ENCODE peak calls at places on chromosomes 16 and 17, in five cellular contexts. One of them, this sample, is unnamed.

GRCh38 chr17:43524945-43525575 is 21.1 kb downstream of the ETV4 start:
- DNase-seq in nephron progenitor cell: no peak
- DNase-seq in uterus: no peak
- DNase-seq in AG09319: no peak
- DNase-seq in Panc1: no peak
- DNase-seq in this sample: peak

GRCh38 chr16:76583995-76584394 is 306.8 kb downstream of the CNTNAP4 start:
- DNase-seq in uterus: no peak
- DNase-seq in AG09319: no peak
- DNase-seq in nephron progenitor cell: no peak
- DNase-seq in Panc1: no peak
- DNase-seq in this sample: no peak

GRCh38 chr16:67101683-67102082 is 8.1 kb upstream of the PHAF1 start:
- DNase-seq in nephron progenitor cell: no peak
- DNase-seq in Panc1: no peak
- DNase-seq in AG09319: no peak
- DNase-seq in uterus: no peak
- DNase-seq in this sample: no peak

GRCh38 chr16:16032271-16032979 is 83.0 kb downstream of the ABCC1 start:
- DNase-seq in Panc1: no peak
- DNase-seq in nephron progenitor cell: no peak
- DNase-seq in uterus: no peak
- DNase-seq in AG09319: no peak
- DNase-seq in this sample: no peak

GRCh38 chr16:29926675-29927522 is 873 bp upstream of the KCTD13 start:
- DNase-seq in Panc1: no peak
- DNase-seq in nephron progenitor cell: peak
- DNase-seq in AG09319: no peak
- DNase-seq in uterus: peak
- DNase-seq in this sample: no peak

GRCh38 chr17:27425991-27426390 is 30.3 kb upstream of the KSR1 start:
- DNase-seq in Panc1: no peak
- DNase-seq in AG09319: no peak
- DNase-seq in uterus: no peak
- DNase-seq in nephron progenitor cell: no peak
- DNase-seq in this sample: no peak

GRCh38 chr17:4540224-4541040 is 14.8 kb downstream of the MYBBP1A start:
- DNase-seq in nephron progenitor cell: no peak
- DNase-seq in AG09319: no peak
- DNase-seq in uterus: peak
- DNase-seq in Panc1: no peak
- DNase-seq in this sample: no peak

GRCh38 chr17:82836823-82837357 is 2.9 kb downstream of the ZNF750 start:
- DNase-seq in nephron progenitor cell: no peak
- DNase-seq in AG09319: no peak
- DNase-seq in uterus: peak
- DNase-seq in Panc1: no peak
- DNase-seq in this sample: no peak

GRCh38 chr17:57987582-57988300 is at the start of gene VEZF1:
- DNase-seq in Panc1: no peak
- DNase-seq in uterus: peak
- DNase-seq in AG09319: no peak
- DNase-seq in nephron progenitor cell: peak
- DNase-seq in this sample: peak

GRCh38 chr17:909642-910323 is 69.8 kb downstream of the NXN start:
- DNase-seq in AG09319: no peak
- DNase-seq in nephron progenitor cell: no peak
- DNase-seq in Panc1: no peak
- DNase-seq in uterus: peak
- DNase-seq in this sample: peak

GRCh38 chr17:83199500-83200201 is 120.2 kb downstream of the METRNL start:
- DNase-seq in nephron progenitor cell: no peak
- DNase-seq in AG09319: no peak
- DNase-seq in uterus: peak
- DNase-seq in Panc1: no peak
- DNase-seq in this sample: peak

GRCh38 chr17:42680331-42680808 is 1.3 kb downstream of the CCR10 start:
- DNase-seq in AG09319: no peak
- DNase-seq in Panc1: no peak
- DNase-seq in uterus: peak
- DNase-seq in nephron progenitor cell: no peak
- DNase-seq in this sample: no peak

GRCh38 chr17:79769596-79770520 is 8.1 kb upstream of the CBX2 start:
- DNase-seq in uterus: no peak
- DNase-seq in AG09319: no peak
- DNase-seq in nephron progenitor cell: no peak
- DNase-seq in Panc1: no peak
- DNase-seq in this sample: no peak

GRCh38 chr17:76079577-76080206 is 710 bp downstream of the ZACN start:
- DNase-seq in Panc1: no peak
- DNase-seq in uterus: no peak
- DNase-seq in AG09319: no peak
- DNase-seq in nephron progenitor cell: peak
- DNase-seq in this sample: no peak

GRCh38 chr16:3520861-3521260 is 20.1 kb downstream of the CLUAP1 start:
- DNase-seq in uterus: peak
- DNase-seq in Panc1: no peak
- DNase-seq in AG09319: no peak
- DNase-seq in nephron progenitor cell: no peak
- DNase-seq in this sample: no peak
- TF ChIP-seq CTCF in uterus: peak
- TF ChIP-seq CTCF in Panc1: no peak
- TF ChIP-seq CTCF in AG09319: no peak
- TF ChIP-seq CTCF in nephron progenitor cell: no peak
- TF ChIP-seq CTCF in this sample: no peak

DNA sequence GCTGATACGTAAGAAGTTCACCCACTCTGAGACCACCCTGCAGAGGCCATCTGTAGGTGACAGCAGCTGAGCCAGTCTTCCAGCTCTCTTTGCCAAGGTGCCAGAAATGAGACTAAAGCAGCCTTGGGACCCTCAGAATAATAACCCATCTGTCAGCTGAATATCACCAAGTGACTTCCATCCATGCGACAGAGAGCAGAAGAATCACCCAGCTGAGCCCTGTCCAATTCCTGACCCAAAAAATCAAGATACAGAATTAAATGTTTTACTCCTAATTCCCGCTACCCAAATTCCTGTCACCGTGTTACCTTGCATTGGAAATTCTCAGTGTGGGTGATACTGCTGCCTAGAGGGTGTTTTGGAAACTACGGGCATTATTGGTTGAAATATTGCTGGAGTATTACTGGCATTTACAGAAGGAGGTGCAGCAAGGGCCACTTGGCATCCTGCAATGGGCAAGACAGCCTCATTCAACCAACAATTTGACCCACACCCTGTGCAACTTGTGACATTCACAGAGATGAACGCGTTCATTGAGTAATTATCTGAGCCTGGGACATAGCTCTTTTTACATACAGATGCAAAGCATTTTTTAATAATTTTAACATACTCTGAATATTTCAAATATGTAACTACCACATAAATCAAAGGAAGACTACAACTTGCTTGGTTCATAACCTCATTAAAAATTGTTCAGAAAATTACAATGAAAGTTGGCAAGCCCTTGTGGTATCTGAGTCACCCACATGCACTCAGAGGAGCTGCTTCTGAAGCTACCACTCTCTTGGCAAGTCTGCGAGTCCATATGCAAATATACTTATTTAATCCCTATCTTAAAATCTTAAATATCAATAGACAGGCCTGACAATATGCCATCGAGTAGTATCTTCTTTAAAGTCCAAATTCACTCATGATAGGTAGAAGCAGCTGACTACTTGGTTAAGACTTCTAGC is 126.6 kb downstream of the C16orf95 start:
- DNase-seq in AG09319: no peak
- DNase-seq in uterus: no peak
- DNase-seq in nephron progenitor cell: no peak
- DNase-seq in Panc1: no peak
- DNase-seq in this sample: no peak
- TF ChIP-seq CTCF in AG09319: no peak
- TF ChIP-seq CTCF in uterus: no peak
- TF ChIP-seq CTCF in nephron progenitor cell: no peak
- TF ChIP-seq CTCF in Panc1: no peak
- TF ChIP-seq CTCF in this sample: no peak

GRCh38 chr16:81478294-81478693 is 33.7 kb downstream of the CMIP start:
- DNase-seq in AG09319: no peak
- DNase-seq in Panc1: no peak
- DNase-seq in uterus: no peak
- DNase-seq in nephron progenitor cell: no peak
- DNase-seq in this sample: no peak

GRCh38 chr16:81482329-81483063 is 37.9 kb downstream of the CMIP start:
- DNase-seq in Panc1: no peak
- DNase-seq in uterus: no peak
- DNase-seq in nephron progenitor cell: no peak
- DNase-seq in AG09319: no peak
- DNase-seq in this sample: no peak

GRCh38 chr16:81478876-81479496 is 34.4 kb downstream of the CMIP start:
- DNase-seq in uterus: no peak
- DNase-seq in AG09319: no peak
- DNase-seq in Panc1: no peak
- DNase-seq in nephron progenitor cell: no peak
- DNase-seq in this sample: peak

GRCh38 chr16:81483064-81483969 is 38.7 kb downstream of the CMIP start:
- DNase-seq in uterus: no peak
- DNase-seq in AG09319: no peak
- DNase-seq in nephron progenitor cell: no peak
- DNase-seq in Panc1: no peak
- DNase-seq in this sample: no peak

GRCh38 chr16:81480856-81481821 is 36.5 kb downstream of the CMIP start:
- DNase-seq in nephron progenitor cell: no peak
- DNase-seq in AG09319: no peak
- DNase-seq in Panc1: no peak
- DNase-seq in uterus: no peak
- DNase-seq in this sample: peak
- TF ChIP-seq CTCF in nephron progenitor cell: no peak
- TF ChIP-seq CTCF in AG09319: no peak
- TF ChIP-seq CTCF in Panc1: no peak
- TF ChIP-seq CTCF in uterus: no peak
- TF ChIP-seq CTCF in this sample: peak

GRCh38 chr17:17500999-17501605 is 4.9 kb upstream of the RASD1 start:
- DNase-seq in nephron progenitor cell: no peak
- DNase-seq in uterus: no peak
- DNase-seq in Panc1: no peak
- DNase-seq in AG09319: no peak
- DNase-seq in this sample: no peak
- TF ChIP-seq CTCF in nephron progenitor cell: no peak
- TF ChIP-seq CTCF in uterus: no peak
- TF ChIP-seq CTCF in Panc1: no peak
- TF ChIP-seq CTCF in AG09319: no peak
- TF ChIP-seq CTCF in this sample: peak

GRCh38 chr17:59903455-59903854 is 10.5 kb downstream of the RPS6KB1 start:
- DNase-seq in uterus: no peak
- DNase-seq in nephron progenitor cell: no peak
- DNase-seq in AG09319: no peak
- DNase-seq in Panc1: no peak
- DNase-seq in this sample: no peak

GRCh38 chr17:59897090-59897489 is 4.2 kb downstream of the RPS6KB1 start:
- DNase-seq in uterus: no peak
- DNase-seq in nephron progenitor cell: no peak
- DNase-seq in Panc1: no peak
- DNase-seq in AG09319: no peak
- DNase-seq in this sample: no peak

GRCh38 chr17:59901604-59902003 is 8.7 kb downstream of the RPS6KB1 start:
- DNase-seq in uterus: no peak
- DNase-seq in AG09319: no peak
- DNase-seq in Panc1: no peak
- DNase-seq in nephron progenitor cell: no peak
- DNase-seq in this sample: no peak

GRCh38 chr17:59893617-59894100 is 738 bp downstream of the RPS6KB1 start:
- DNase-seq in uterus: no peak
- DNase-seq in Panc1: no peak
- DNase-seq in nephron progenitor cell: no peak
- DNase-seq in AG09319: no peak
- DNase-seq in this sample: peak

GRCh38 chr17:59899099-59899498 is 6.2 kb downstream of the RPS6KB1 start:
- DNase-seq in uterus: no peak
- DNase-seq in Panc1: no peak
- DNase-seq in nephron progenitor cell: no peak
- DNase-seq in AG09319: no peak
- DNase-seq in this sample: no peak
- TF ChIP-seq CTCF in uterus: no peak
- TF ChIP-seq CTCF in Panc1: no peak
- TF ChIP-seq CTCF in nephron progenitor cell: no peak
- TF ChIP-seq CTCF in AG09319: peak
- TF ChIP-seq CTCF in this sample: peak

DNA sequence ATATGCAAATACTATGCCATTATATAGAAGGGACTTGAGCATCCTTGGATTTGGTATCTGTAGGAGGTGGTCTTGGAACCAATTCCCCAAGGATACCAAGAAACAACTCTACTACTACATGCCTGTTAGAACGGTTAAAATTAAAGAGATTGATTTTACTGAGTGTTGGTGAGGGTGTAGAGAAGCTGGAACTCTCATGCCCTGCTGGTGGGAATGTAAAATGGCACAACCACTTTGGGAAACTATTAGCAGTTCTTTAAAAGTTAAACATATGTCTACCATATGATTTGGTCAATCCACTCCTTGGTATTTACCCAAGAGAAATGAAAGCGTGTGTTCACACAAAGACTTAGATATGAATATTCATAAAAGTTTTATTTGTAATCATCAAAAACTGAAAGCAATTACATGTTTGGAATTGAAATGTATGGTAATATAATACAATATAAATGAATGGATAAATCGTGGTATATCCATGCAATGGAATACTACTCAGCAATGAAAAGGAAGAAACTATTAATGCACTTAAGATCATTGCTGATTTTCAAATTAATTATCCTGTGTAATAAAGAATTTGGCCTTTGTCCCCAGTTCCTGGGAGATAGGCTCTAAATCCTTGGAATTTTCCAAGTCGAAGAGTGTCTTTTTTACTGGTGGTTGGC is 7.8 kb downstream of the MFSD6L start:
- DNase-seq in uterus: no peak
- DNase-seq in nephron progenitor cell: no peak
- DNase-seq in Panc1: no peak
- DNase-seq in AG09319: no peak
- DNase-seq in this sample: no peak
- TF ChIP-seq CTCF in uterus: no peak
- TF ChIP-seq CTCF in nephron progenitor cell: no peak
- TF ChIP-seq CTCF in Panc1: no peak
- TF ChIP-seq CTCF in AG09319: no peak
- TF ChIP-seq CTCF in this sample: peak

DNA sequence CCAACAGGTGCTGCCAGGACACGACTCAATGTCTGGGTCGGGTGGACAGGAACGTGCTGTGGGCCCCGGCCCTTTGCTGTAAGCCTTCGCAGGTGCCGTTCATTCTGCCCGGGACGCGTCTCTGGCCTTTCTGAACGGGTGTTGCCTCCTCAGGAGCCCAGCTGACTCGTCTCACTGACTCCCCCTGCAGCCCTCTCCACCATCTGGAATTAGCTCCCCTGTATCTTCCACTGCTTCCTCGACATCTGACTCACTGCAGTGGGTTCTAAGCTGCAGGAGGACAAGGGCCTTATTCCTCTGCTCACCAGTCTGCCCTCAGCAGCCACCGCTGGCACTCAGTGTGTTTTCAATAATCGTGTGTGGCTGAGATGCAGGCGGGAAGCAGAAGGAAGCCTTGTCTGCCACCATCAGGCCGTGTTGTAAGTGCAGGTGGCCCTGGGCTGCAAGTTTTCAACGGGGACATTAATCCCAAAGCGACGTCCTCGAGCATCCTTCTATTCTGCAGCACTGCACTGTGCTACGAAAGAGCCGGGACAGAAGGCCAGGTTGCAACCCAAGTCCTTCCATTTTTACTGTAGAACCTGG is 256.2 kb downstream of the FOXL1 start:
- DNase-seq in nephron progenitor cell: peak
- DNase-seq in uterus: no peak
- DNase-seq in AG09319: no peak
- DNase-seq in Panc1: peak
- DNase-seq in this sample: peak
- TF ChIP-seq CTCF in nephron progenitor cell: no peak
- TF ChIP-seq CTCF in uterus: no peak
- TF ChIP-seq CTCF in AG09319: peak
- TF ChIP-seq CTCF in Panc1: peak
- TF ChIP-seq CTCF in this sample: peak

This sample was measured in brain microvascular endothelial cell.